ENCODE peak calls at places on chromosome 18, in nine cellular contexts. One of them, this sample, is unnamed.

GRCh38 chr18:50429207-50429948 is 54.5 kb downstream of the SKA1 start:
- DNase-seq in thoracic aorta: no peak
- DNase-seq in fibroblast of mammary gland: peak; percentile 25
- DNase-seq in nucleus accumbens: no peak
- DNase-seq in H54: no peak
- DNase-seq in stimulated activated CD8-positive, alpha-beta memory T cell treated with anti-CD3 and anti-CD28 coated beads, Interleukin-4, amount 100 ng/mL, for 1 hour: no peak
- DNase-seq in renal cortical epithelial cell: peak; percentile 33
- DNase-seq in anterior cingulate cortex: no peak
- DNase-seq in heart right ventricle: no peak
- DNase-seq in this sample: peak; percentile 37

GRCh38 chr18:22739789-22740188 is 193.3 kb upstream of the RBBP8 start:
- DNase-seq in thoracic aorta: no peak
- DNase-seq in fibroblast of mammary gland: no peak
- DNase-seq in nucleus accumbens: no peak
- DNase-seq in H54: no peak
- DNase-seq in stimulated activated CD8-positive, alpha-beta memory T cell treated with anti-CD3 and anti-CD28 coated beads, Interleukin-4, amount 100 ng/mL, for 1 hour: no peak
- DNase-seq in renal cortical epithelial cell: no peak
- DNase-seq in anterior cingulate cortex: no peak
- DNase-seq in heart right ventricle: no peak
- DNase-seq in this sample: no peak

GRCh38 chr18:54109131-54109683 is 115.3 kb downstream of the MBD2 start:
- DNase-seq in thoracic aorta: no peak
- DNase-seq in fibroblast of mammary gland: peak; percentile 48
- DNase-seq in nucleus accumbens: no peak
- DNase-seq in H54: no peak
- DNase-seq in stimulated activated CD8-positive, alpha-beta memory T cell treated with anti-CD3 and anti-CD28 coated beads, Interleukin-4, amount 100 ng/mL, for 1 hour: no peak
- DNase-seq in renal cortical epithelial cell: no peak
- DNase-seq in anterior cingulate cortex: no peak
- DNase-seq in heart right ventricle: no peak
- DNase-seq in this sample: peak; percentile 45

GRCh38 chr18:48996901-48997463 is 46.2 kb upstream of the SMAD7 start:
- DNase-seq in thoracic aorta: no peak
- DNase-seq in fibroblast of mammary gland: peak; percentile 70
- DNase-seq in nucleus accumbens: no peak
- DNase-seq in H54: peak; percentile 42
- DNase-seq in stimulated activated CD8-positive, alpha-beta memory T cell treated with anti-CD3 and anti-CD28 coated beads, Interleukin-4, amount 100 ng/mL, for 1 hour: no peak
- DNase-seq in renal cortical epithelial cell: peak; percentile 85
- DNase-seq in anterior cingulate cortex: no peak
- DNase-seq in heart right ventricle: no peak
- DNase-seq in this sample: peak; percentile 90

GRCh38 chr18:23182606-23183005 is 47.3 kb downstream of the CABLES1 start:
- DNase-seq in thoracic aorta: no peak
- DNase-seq in fibroblast of mammary gland: no peak
- DNase-seq in nucleus accumbens: no peak
- DNase-seq in H54: no peak
- DNase-seq in stimulated activated CD8-positive, alpha-beta memory T cell treated with anti-CD3 and anti-CD28 coated beads, Interleukin-4, amount 100 ng/mL, for 1 hour: no peak
- DNase-seq in renal cortical epithelial cell: no peak
- DNase-seq in anterior cingulate cortex: no peak
- DNase-seq in heart right ventricle: no peak
- DNase-seq in this sample: no peak

GRCh38 chr18:40866013-40866644 is 1088.9 kb upstream of the PIK3C3 start:
- DNase-seq in thoracic aorta: no peak
- DNase-seq in fibroblast of mammary gland: peak; percentile 37
- DNase-seq in nucleus accumbens: no peak
- DNase-seq in H54: no peak
- DNase-seq in stimulated activated CD8-positive, alpha-beta memory T cell treated with anti-CD3 and anti-CD28 coated beads, Interleukin-4, amount 100 ng/mL, for 1 hour: no peak
- DNase-seq in renal cortical epithelial cell: no peak
- DNase-seq in anterior cingulate cortex: no peak
- DNase-seq in heart right ventricle: no peak
- DNase-seq in this sample: peak; percentile 23

GRCh38 chr18:26479686-26480079 is 68.7 kb downstream of the KCTD1 start:
- DNase-seq in thoracic aorta: no peak
- DNase-seq in fibroblast of mammary gland: peak; percentile 29
- DNase-seq in nucleus accumbens: no peak
- DNase-seq in H54: no peak
- DNase-seq in stimulated activated CD8-positive, alpha-beta memory T cell treated with anti-CD3 and anti-CD28 coated beads, Interleukin-4, amount 100 ng/mL, for 1 hour: no peak
- DNase-seq in renal cortical epithelial cell: peak; percentile 94
- DNase-seq in anterior cingulate cortex: no peak
- DNase-seq in heart right ventricle: no peak
- DNase-seq in this sample: peak; percentile 61

GRCh38 chr18:22710628-22711380 is 222.3 kb upstream of the RBBP8 start:
- DNase-seq in thoracic aorta: peak; percentile 23
- DNase-seq in fibroblast of mammary gland: peak; percentile 56
- DNase-seq in nucleus accumbens: no peak
- DNase-seq in H54: peak; percentile 20
- DNase-seq in stimulated activated CD8-positive, alpha-beta memory T cell treated with anti-CD3 and anti-CD28 coated beads, Interleukin-4, amount 100 ng/mL, for 1 hour: no peak
- DNase-seq in renal cortical epithelial cell: peak; percentile 79
- DNase-seq in anterior cingulate cortex: no peak
- DNase-seq in heart right ventricle: peak; percentile 49
- DNase-seq in this sample: peak; percentile 46

GRCh38 chr18:73684651-73685050 is 463.0 kb downstream of the FBXO15 start:
- DNase-seq in thoracic aorta: no peak
- DNase-seq in fibroblast of mammary gland: peak; percentile 50
- DNase-seq in nucleus accumbens: no peak
- DNase-seq in H54: no peak
- DNase-seq in stimulated activated CD8-positive, alpha-beta memory T cell treated with anti-CD3 and anti-CD28 coated beads, Interleukin-4, amount 100 ng/mL, for 1 hour: no peak
- DNase-seq in renal cortical epithelial cell: peak; percentile 65
- DNase-seq in anterior cingulate cortex: no peak
- DNase-seq in heart right ventricle: no peak
- DNase-seq in this sample: peak; percentile 56